ENCODE peak calls at places on chromosomes 3 and 15, in eight cellular contexts. A is sigmoid colon, H is GM23338, J is breast epithelium, Z is endothelial cell of umbilical vein, F is HCT116, X is GM12878, V is stomach. E is an unnamed sample.
A peak's percentile ranks its signal among the peaks of the same experiment; 100 is the strongest.

GRCh38 chr15:69979269-69979668 is 118.4 kb downstream of the TLE3 start:
- DNase-seq in A (no peak), H (peak; percentile 27), J (no peak), Z (no peak), F (no peak), X (no peak), V (no peak), E (no peak)

GRCh38 chr3:134625885-134626741 is 24.7 kb downstream of the KY start:
- DNase-seq in A (no peak), H (no peak), J (no peak), Z (no peak), F (no peak), X (no peak), V (peak; percentile 15), E (no peak)

GRCh38 chr3:114674041-114674440 is 380.2 kb downstream of the TIGIT start:
- DNase-seq in A (no peak), H (no peak), J (no peak), Z (no peak), F (no peak), X (no peak), V (no peak), E (no peak)

GRCh38 chr15:68277131-68277604 is 377 bp upstream of the FEM1B start:
- DNase-seq in A (peak; percentile 78), H (peak; percentile 87), J (no peak), Z (no peak), F (no peak), X (no peak), V (no peak), E (no peak)

GRCh38 chr3:196181127-196181546 is 30.1 kb downstream of the ZDHHC19 start:
- DNase-seq in A (no peak), H (no peak), J (no peak), Z (no peak), F (no peak), X (no peak), V (no peak), E (no peak)

GRCh38 chr3:40505599-40506462 is at the start of gene ZNF620:
- DNase-seq in A (peak; percentile 91), H (peak; percentile 96), J (peak; percentile 57), Z (peak; percentile 88), F (peak; percentile 76), X (no peak), V (peak; percentile 86), E (peak; percentile 67)

GRCh38 chr3:166265153-166265552 is 427.9 kb upstream of the BCHE start:
- DNase-seq in A (no peak), H (no peak), J (no peak), Z (no peak), F (no peak), X (no peak), V (no peak), E (no peak)

GRCh38 chr3:35772364-35773009 is 133.2 kb downstream of the ARPP21 start:
- DNase-seq in A (no peak), H (no peak), J (no peak), Z (no peak), F (no peak), X (no peak), V (no peak), E (no peak)

GRCh38 chr3:229262-229661 is 32.7 kb downstream of the CHL1 start:
- DNase-seq in A (no peak), H (peak; percentile 56), J (peak; percentile 17), Z (no peak), F (no peak), X (no peak), V (no peak), E (no peak)

GRCh38 chr3:66442254-66443249 is 58.3 kb downstream of the LRIG1 start:
- DNase-seq in A (peak; percentile 91), H (peak; percentile 94), J (peak; percentile 56), Z (peak; percentile 92), F (no peak), X (no peak), V (peak; percentile 81), E (peak; percentile 82)

GRCh38 chr15:51403072-51403878 is 61.8 kb downstream of the GLDN start:
- DNase-seq in A (no peak), H (peak; percentile 48), J (no peak), Z (peak; percentile 44), F (peak; percentile 23), X (no peak), V (no peak), E (no peak)

GRCh38 chr15:51398676-51399075 is 57.2 kb downstream of the GLDN start:
- DNase-seq in A (no peak), H (no peak), J (no peak), Z (no peak), F (no peak), X (no peak), V (no peak), E (no peak)

GRCh38 chr15:51403946-51404695 is 62.7 kb downstream of the GLDN start:
- DNase-seq in A (no peak), H (no peak), J (no peak), Z (no peak), F (no peak), X (no peak), V (no peak), E (no peak)

GRCh38 chr15:51401065-51401780 is 59.8 kb downstream of the GLDN start:
- DNase-seq in A (no peak), H (no peak), J (no peak), Z (no peak), F (no peak), X (no peak), V (no peak), E (no peak)

GRCh38 chr15:51401872-51402517 is 60.5 kb downstream of the GLDN start:
- DNase-seq in A (no peak), H (peak; percentile 87), J (no peak), Z (peak; percentile 13), F (no peak), X (no peak), V (peak; percentile 36), E (no peak)
- TF ChIP-seq CTCF in A (no peak), H (peak; percentile 86), J (no peak), Z (peak; percentile 73), F (peak; percentile 82), X (peak; percentile 52), V (no peak), E (no peak)

DNA sequence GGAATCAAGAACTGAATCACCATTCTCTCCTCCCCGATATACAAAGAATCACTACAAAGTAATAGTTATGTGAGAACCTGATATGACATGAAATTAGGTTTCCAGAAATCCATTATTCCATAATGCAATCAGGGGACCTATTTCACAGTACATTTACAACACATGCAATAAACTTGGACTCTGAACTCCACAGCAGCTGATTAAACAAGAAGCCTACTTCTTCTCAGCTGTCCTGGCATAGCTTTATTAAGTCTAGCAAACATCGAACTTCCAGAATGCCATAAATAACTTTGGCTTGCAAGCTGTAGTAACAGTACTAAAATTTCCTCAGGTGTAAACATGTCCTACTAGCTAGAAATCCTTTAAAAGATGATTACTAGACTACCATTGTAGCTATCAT is 17.8 kb downstream of the PDCD10 start:
- DNase-seq in A (no peak), H (no peak), J (no peak), Z (no peak), F (no peak), X (no peak), V (no peak), E (no peak)
- TF ChIP-seq POLR2AphosphoS5 in A (no peak), H (no peak), J (no peak), Z (no peak), F (no peak), X (no peak), V (no peak), E (no peak)

GRCh38 chr3:69385723-69386483 is at the start of gene FRMD4B:
- DNase-seq in A (peak; percentile 84), H (peak; percentile 71), J (peak; percentile 62), Z (peak; percentile 74), F (no peak), X (no peak), V (peak; percentile 86), E (peak; percentile 58)
- TF ChIP-seq CTCF in A (no peak), H (peak; percentile 44), J (no peak), Z (peak; percentile 38), F (no peak), X (peak; percentile 26), V (no peak), E (no peak)

GRCh38 chr3:162014284-162014683 is 517.7 kb downstream of the OTOL1 start:
- DNase-seq in A (no peak), H (no peak), J (no peak), Z (no peak), F (no peak), X (no peak), V (no peak), E (no peak)
- TF ChIP-seq POLR2AphosphoS5 in A (no peak), H (no peak), J (no peak), Z (no peak), F (no peak), X (no peak), V (no peak), E (no peak)

GRCh38 chr3:176765491-176765890 is 431.8 kb downstream of the TBL1XR1 start:
- DNase-seq in A (no peak), H (no peak), J (no peak), Z (no peak), F (no peak), X (no peak), V (no peak), E (no peak)
- TF ChIP-seq CTCF in A (no peak), H (no peak), J (no peak), Z (no peak), F (no peak), X (no peak), V (no peak), E (no peak)

GRCh38 chr3:8345396-8345795 is 156.2 kb upstream of the LMCD1 start:
- DNase-seq in A (no peak), H (peak; percentile 30), J (no peak), Z (no peak), F (no peak), X (no peak), V (no peak), E (no peak)

GRCh38 chr3:8352475-8352874 is 149.1 kb upstream of the LMCD1 start:
- DNase-seq in A (no peak), H (no peak), J (no peak), Z (no peak), F (no peak), X (no peak), V (no peak), E (no peak)

GRCh38 chr3:8353364-8353763 is 148.3 kb upstream of the LMCD1 start:
- DNase-seq in A (no peak), H (no peak), J (no peak), Z (no peak), F (no peak), X (no peak), V (no peak), E (no peak)

GRCh38 chr3:8343058-8343457 is 158.6 kb upstream of the LMCD1 start:
- DNase-seq in A (no peak), H (no peak), J (no peak), Z (no peak), F (no peak), X (no peak), V (no peak), E (no peak)

GRCh38 chr3:8348076-8348475 is 153.5 kb upstream of the LMCD1 start:
- DNase-seq in A (no peak), H (no peak), J (no peak), Z (no peak), F (no peak), X (no peak), V (no peak), E (no peak)
- TF ChIP-seq POLR2AphosphoS5 in A (no peak), H (no peak), J (no peak), Z (no peak), F (no peak), X (no peak), V (no peak), E (no peak)

E was measured in prostate gland.